ENCODE peak calls at places on chromosome 10, in five cellular contexts. One of them, this sample, is unnamed.

GRCh38 chr10:121158988-121159579 is 307.9 kb downstream of the WDR11 start:
- DNase-seq in body of pancreas: peak; percentile 25
- DNase-seq in upper lobe of left lung: no peak
- DNase-seq in right lobe of liver: no peak
- DNase-seq in heart left ventricle: no peak
- DNase-seq in this sample: no peak

GRCh38 chr10:50402466-50402865 is 151.2 kb upstream of the ASAH2 start:
- DNase-seq in heart left ventricle: no peak
- DNase-seq in right lobe of liver: no peak
- DNase-seq in upper lobe of left lung: no peak
- DNase-seq in body of pancreas: no peak
- DNase-seq in this sample: no peak

GRCh38 chr10:47361293-47361692 is 13.1 kb downstream of the RBP3 start:
- DNase-seq in heart left ventricle: no peak
- DNase-seq in right lobe of liver: no peak
- DNase-seq in upper lobe of left lung: no peak
- DNase-seq in body of pancreas: peak; percentile 50
- DNase-seq in this sample: no peak

GRCh38 chr10:91163269-91163708 is 57.2 kb upstream of the PCGF5 start:
- DNase-seq in heart left ventricle: peak; percentile 83
- DNase-seq in right lobe of liver: peak; percentile 74
- DNase-seq in upper lobe of left lung: peak; percentile 95
- DNase-seq in body of pancreas: peak; percentile 63
- DNase-seq in this sample: peak; percentile 30

GRCh38 chr10:106285199-106285598 is 879.3 kb downstream of the SORCS1 start:
- DNase-seq in upper lobe of left lung: no peak
- DNase-seq in heart left ventricle: no peak
- DNase-seq in right lobe of liver: no peak
- DNase-seq in body of pancreas: no peak
- DNase-seq in this sample: no peak

GRCh38 chr10:53983431-53983830 is 817.6 kb downstream of the PCDH15 start:
- DNase-seq in body of pancreas: no peak
- DNase-seq in heart left ventricle: no peak
- DNase-seq in right lobe of liver: no peak
- DNase-seq in upper lobe of left lung: no peak
- DNase-seq in this sample: no peak

GRCh38 chr10:11875499-11876281 is 52.5 kb downstream of the PROSER2 start:
- DNase-seq in body of pancreas: peak; percentile 82
- DNase-seq in heart left ventricle: peak; percentile 82
- DNase-seq in right lobe of liver: peak; percentile 95
- DNase-seq in upper lobe of left lung: peak; percentile 88
- DNase-seq in this sample: peak; percentile 72

GRCh38 chr10:101046332-101047238 is 15.2 kb upstream of the KAZALD1 start:
- DNase-seq in body of pancreas: no peak
- DNase-seq in heart left ventricle: no peak
- DNase-seq in upper lobe of left lung: no peak
- DNase-seq in right lobe of liver: no peak
- DNase-seq in this sample: no peak

GRCh38 chr10:8092428-8092827 is 37.9 kb downstream of the GATA3 start:
- DNase-seq in right lobe of liver: no peak
- DNase-seq in body of pancreas: no peak
- DNase-seq in upper lobe of left lung: no peak
- DNase-seq in heart left ventricle: no peak
- DNase-seq in this sample: no peak

GRCh38 chr10:7488418-7488829 is 77.6 kb upstream of the SFMBT2 start:
- DNase-seq in right lobe of liver: no peak
- DNase-seq in heart left ventricle: no peak
- DNase-seq in upper lobe of left lung: no peak
- DNase-seq in body of pancreas: peak; percentile 37
- DNase-seq in this sample: no peak

GRCh38 chr10:13589316-13589715 is 2.6 kb downstream of the PRPF18 start:
- DNase-seq in right lobe of liver: no peak
- DNase-seq in upper lobe of left lung: no peak
- DNase-seq in body of pancreas: no peak
- DNase-seq in heart left ventricle: no peak
- DNase-seq in this sample: no peak

GRCh38 chr10:13585195-13585751 is 1.5 kb upstream of the PRPF18 start:
- DNase-seq in upper lobe of left lung: no peak
- DNase-seq in heart left ventricle: no peak
- DNase-seq in body of pancreas: no peak
- DNase-seq in right lobe of liver: no peak
- DNase-seq in this sample: no peak

GRCh38 chr10:13585943-13586342 is 822 bp upstream of the PRPF18 start:
- DNase-seq in upper lobe of left lung: no peak
- DNase-seq in body of pancreas: no peak
- DNase-seq in heart left ventricle: no peak
- DNase-seq in right lobe of liver: no peak
- DNase-seq in this sample: no peak

GRCh38 chr10:13587367-13587766 is 602 bp downstream of the PRPF18 start:
- DNase-seq in right lobe of liver: peak; percentile 55
- DNase-seq in heart left ventricle: no peak
- DNase-seq in upper lobe of left lung: no peak
- DNase-seq in body of pancreas: peak; percentile 18
- DNase-seq in this sample: no peak

DNA sequence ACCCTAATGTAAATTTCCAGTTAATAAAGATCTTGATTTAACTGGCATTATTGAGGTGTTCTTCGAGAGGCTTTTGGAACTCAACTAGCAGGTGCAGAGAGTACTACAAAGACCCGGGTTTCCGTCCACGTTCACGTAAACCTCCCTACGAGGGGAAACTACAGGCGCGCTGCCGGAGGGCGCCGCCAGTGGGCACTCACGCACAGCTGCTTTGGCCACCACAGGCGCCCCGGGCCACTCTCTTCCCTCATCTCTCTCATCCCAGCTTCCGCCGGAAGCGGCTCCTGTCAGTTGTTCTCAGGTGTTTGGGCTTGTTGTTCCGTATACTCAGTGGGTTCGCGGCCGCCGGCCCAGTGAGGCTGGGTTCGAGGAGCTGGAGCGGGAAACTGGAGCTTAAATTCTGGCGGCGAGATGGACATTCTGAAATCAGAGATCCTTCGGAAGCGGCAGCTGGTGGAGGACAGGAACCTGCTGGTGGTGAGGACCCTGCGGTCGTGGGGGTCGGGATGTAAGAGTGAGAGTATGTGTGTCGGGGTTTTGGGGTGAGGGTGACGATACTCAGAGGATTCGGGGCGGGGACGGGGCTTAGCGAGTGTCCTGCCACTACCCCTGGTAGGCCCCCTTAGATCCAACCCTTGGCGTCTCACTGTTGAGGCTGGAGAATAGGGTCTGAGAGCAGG is at the start of gene PRPF18:
- DNase-seq in right lobe of liver: peak; percentile 95
- DNase-seq in heart left ventricle: peak; percentile 95
- DNase-seq in upper lobe of left lung: peak; percentile 99
- DNase-seq in body of pancreas: peak; percentile 94
- DNase-seq in this sample: peak; percentile 82
- TF ChIP-seq POLR2A in right lobe of liver: peak; percentile 43
- TF ChIP-seq POLR2A in heart left ventricle: no peak
- TF ChIP-seq POLR2A in upper lobe of left lung: no peak
- TF ChIP-seq POLR2A in body of pancreas: no peak
- TF ChIP-seq POLR2A in this sample: no peak

GRCh38 chr10:20627085-20627484 is 270.0 kb downstream of the NEBL start:
- DNase-seq in body of pancreas: no peak
- DNase-seq in upper lobe of left lung: no peak
- DNase-seq in heart left ventricle: no peak
- DNase-seq in right lobe of liver: no peak
- DNase-seq in this sample: no peak

GRCh38 chr10:20624642-20625041 is 272.5 kb downstream of the NEBL start:
- DNase-seq in upper lobe of left lung: no peak
- DNase-seq in right lobe of liver: no peak
- DNase-seq in heart left ventricle: peak; percentile 45
- DNase-seq in body of pancreas: no peak
- DNase-seq in this sample: peak; percentile 22

GRCh38 chr10:20623561-20623960 is 273.6 kb downstream of the NEBL start:
- DNase-seq in right lobe of liver: no peak
- DNase-seq in heart left ventricle: no peak
- DNase-seq in upper lobe of left lung: no peak
- DNase-seq in body of pancreas: no peak
- DNase-seq in this sample: no peak

GRCh38 chr10:20625868-20626267 is 271.2 kb downstream of the NEBL start:
- DNase-seq in right lobe of liver: no peak
- DNase-seq in heart left ventricle: no peak
- DNase-seq in upper lobe of left lung: no peak
- DNase-seq in body of pancreas: no peak
- DNase-seq in this sample: no peak

GRCh38 chr10:20622522-20623270 is 274.4 kb downstream of the NEBL start:
- DNase-seq in upper lobe of left lung: no peak
- DNase-seq in heart left ventricle: no peak
- DNase-seq in body of pancreas: no peak
- DNase-seq in right lobe of liver: no peak
- DNase-seq in this sample: no peak
- H3K4me3 ChIP-seq in upper lobe of left lung: no peak overlapping the region
- H3K4me3 ChIP-seq in heart left ventricle: no peak overlapping the region
- H3K4me3 ChIP-seq in body of pancreas: no peak overlapping the region
- H3K4me3 ChIP-seq in right lobe of liver: no peak overlapping the region
- H3K4me3 ChIP-seq in this sample: no peak overlapping the region

GRCh38 chr10:68406815-68407585 is at the start of gene RUFY2:
- DNase-seq in right lobe of liver: peak; percentile 83
- DNase-seq in upper lobe of left lung: peak; percentile 96
- DNase-seq in body of pancreas: peak; percentile 77
- DNase-seq in heart left ventricle: peak; percentile 82
- DNase-seq in this sample: peak; percentile 57
- TF ChIP-seq POLR2A in right lobe of liver: peak; percentile 61
- TF ChIP-seq POLR2A in upper lobe of left lung: no peak
- TF ChIP-seq POLR2A in body of pancreas: peak; percentile 62
- TF ChIP-seq POLR2A in heart left ventricle: no peak
- TF ChIP-seq POLR2A in this sample: peak; percentile 84

DNA sequence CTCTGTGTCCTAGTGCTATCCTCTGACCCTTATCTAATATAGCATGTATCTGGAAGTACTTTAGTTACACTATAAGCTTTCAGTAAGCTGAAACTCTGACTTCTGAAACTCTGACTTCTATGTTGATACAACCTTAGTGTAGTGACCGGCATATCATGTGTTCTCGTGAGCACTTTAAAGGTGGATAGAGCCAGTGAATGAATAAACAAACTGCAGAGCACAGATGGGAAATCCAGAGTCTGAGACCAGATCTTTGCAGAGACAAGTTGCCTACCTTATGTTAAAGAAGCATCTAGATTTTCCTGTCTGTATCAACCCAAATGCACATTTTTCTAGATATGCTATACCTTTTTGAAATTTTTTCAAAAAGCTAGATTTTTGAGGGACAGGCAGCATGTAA is 3.5 kb downstream of the ACTA2 start:
- DNase-seq in heart left ventricle: no peak
- DNase-seq in body of pancreas: no peak
- DNase-seq in upper lobe of left lung: no peak
- DNase-seq in right lobe of liver: no peak
- DNase-seq in this sample: no peak
- H3K4me3 ChIP-seq in heart left ventricle: peak overlapping the region; percentile 50
- H3K4me3 ChIP-seq in body of pancreas: no peak overlapping the region
- H3K4me3 ChIP-seq in upper lobe of left lung: peak overlapping the region; percentile 33
- H3K4me3 ChIP-seq in right lobe of liver: no peak overlapping the region
- H3K4me3 ChIP-seq in this sample: no peak overlapping the region

GRCh38 chr10:84204122-84204521 is 9.8 kb downstream of the CDHR1 start:
- DNase-seq in right lobe of liver: no peak
- DNase-seq in heart left ventricle: no peak
- DNase-seq in upper lobe of left lung: no peak
- DNase-seq in body of pancreas: no peak
- DNase-seq in this sample: no peak
- TF ChIP-seq POLR2A in right lobe of liver: no peak
- TF ChIP-seq POLR2A in heart left ventricle: no peak
- TF ChIP-seq POLR2A in upper lobe of left lung: no peak
- TF ChIP-seq POLR2A in body of pancreas: no peak
- TF ChIP-seq POLR2A in this sample: no peak

DNA sequence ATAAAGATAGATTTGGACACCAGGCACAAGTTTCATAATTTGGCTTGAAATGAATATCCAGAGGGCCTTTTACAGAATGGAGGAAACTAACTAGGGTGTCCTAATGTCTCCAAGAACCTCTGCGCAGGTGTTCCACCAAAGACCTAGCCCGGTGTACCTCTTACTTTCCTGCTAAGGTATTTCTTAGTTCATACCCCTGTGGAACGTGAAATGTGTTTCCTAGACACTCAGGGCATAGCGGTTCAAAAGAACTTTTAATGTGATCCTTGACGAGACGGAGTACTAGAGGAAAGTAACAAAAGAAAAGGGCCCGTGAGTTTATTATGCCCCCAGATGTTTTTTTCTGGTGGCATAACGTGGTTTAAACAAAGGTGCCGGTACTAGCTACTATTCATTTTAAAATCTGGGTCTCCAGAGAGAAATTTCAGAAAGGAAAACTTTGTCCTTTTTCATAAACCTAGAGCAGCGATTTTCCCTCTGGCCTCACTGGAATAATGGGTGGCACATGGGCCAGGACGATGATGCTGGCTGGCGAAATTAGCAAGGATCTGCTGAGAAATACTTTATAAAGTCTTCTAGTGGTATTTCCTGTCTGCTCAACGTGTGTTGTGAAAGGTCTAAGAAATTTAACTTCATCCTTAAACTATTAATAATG is 1.4 kb downstream of the APBB1IP start:
- DNase-seq in right lobe of liver: no peak
- DNase-seq in heart left ventricle: no peak
- DNase-seq in upper lobe of left lung: no peak
- DNase-seq in body of pancreas: no peak
- DNase-seq in this sample: no peak
- H3K4me3 ChIP-seq in right lobe of liver: peak overlapping the region; percentile 68
- H3K4me3 ChIP-seq in heart left ventricle: peak overlapping the region; percentile 51
- H3K4me3 ChIP-seq in upper lobe of left lung: peak overlapping the region; percentile 55
- H3K4me3 ChIP-seq in body of pancreas: no peak overlapping the region
- H3K4me3 ChIP-seq in this sample: peak overlapping the region; percentile 56